ENCODE peak calls at places on chromosomes 6 and 20, in eight cellular contexts. O is EH; H is OCI-LY7; L is WERI-Rb-1; P is stimulated activated CD4-positive, alpha-beta T cell treated with anti-CD3 and anti-CD28 coated beads, Interleukin-1b, Interleukin-23, amount 100 ng/mL, for 24 hours; A is activated CD4-positive, CD25-positive, alpha-beta regulatory T cell treated with anti-CD3 and anti-CD28 coated beads, Interleukin-2, amount 50 U/mL, for 72 hours; J is anterior cingulate cortex; Y is nucleus accumbens. T is an unnamed sample.

GRCh38 chr6:125858427-125859320 is 67.9 kb downstream of the NCOA7 start:
- DNase-seq in O (peak; percentile 77), H (no peak), L (peak; percentile 76), P (peak; percentile 19), A (no peak), J (no peak), Y (peak; percentile 34), T (no peak)

GRCh38 chr6:145963216-145964068 is 716 bp downstream of the SHPRH start:
- DNase-seq in O (peak; percentile 60), H (peak; percentile 65), L (no peak), P (peak; percentile 11), A (peak; percentile 43), J (peak; percentile 76), Y (peak; percentile 65), T (peak; percentile 24)

GRCh38 chr6:37739618-37740017 is 41.9 kb upstream of the MDGA1 start:
- DNase-seq in O (no peak), H (no peak), L (no peak), P (no peak), A (no peak), J (no peak), Y (no peak), T (no peak)

GRCh38 chr6:10690651-10691445 is 3.6 kb downstream of the C6orf52 start:
- DNase-seq in O (no peak), H (no peak), L (peak; percentile 60), P (no peak), A (no peak), J (no peak), Y (no peak), T (no peak)

GRCh38 chr6:52087498-52087999 is at the start of gene PKHD1:
- DNase-seq in O (peak; percentile 16), H (peak; percentile 4), L (no peak), P (no peak), A (no peak), J (no peak), Y (no peak), T (no peak)

GRCh38 chr6:146543211-146543939 is at the start of gene RAB32:
- DNase-seq in O (peak; percentile 96), H (no peak), L (no peak), P (peak; percentile 4), A (peak; percentile 35), J (peak; percentile 77), Y (peak; percentile 67), T (peak; percentile 11)

GRCh38 chr6:167795874-167796667 is 30.6 kb upstream of the AFDN start:
- DNase-seq in O (no peak), H (no peak), L (no peak), P (no peak), A (no peak), J (peak; percentile 33), Y (peak; percentile 36), T (no peak)

GRCh38 chr6:22099241-22099640 is 197.6 kb downstream of the PRL start:
- DNase-seq in O (no peak), H (no peak), L (peak; percentile 91), P (no peak), A (no peak), J (no peak), Y (no peak), T (no peak)

GRCh38 chr20:35637266-35637665 is 21.6 kb downstream of the SPAG4 start:
- DNase-seq in O (no peak), H (no peak), L (no peak), P (no peak), A (no peak), J (no peak), Y (peak; percentile 25), T (no peak)

GRCh38 chr20:32244150-32244823 is 33.2 kb upstream of the KIF3B start:
- DNase-seq in O (peak; percentile 9), H (no peak), L (no peak), P (no peak), A (no peak), J (no peak), Y (no peak), T (no peak)

GRCh38 chr6:7532821-7533220 is 8.7 kb upstream of the DSP start:
- DNase-seq in O (no peak), H (no peak), L (no peak), P (no peak), A (no peak), J (no peak), Y (no peak), T (no peak)

GRCh38 chr20:15146948-15147347 is 809.5 kb upstream of the FLRT3 start:
- DNase-seq in O (no peak), H (no peak), L (no peak), P (no peak), A (no peak), J (no peak), Y (no peak), T (no peak)

GRCh38 chr6:159062564-159062945 is 17.8 kb upstream of the TAGAP start:
- DNase-seq in O (no peak), H (peak; percentile 49), L (no peak), P (no peak), A (no peak), J (no peak), Y (no peak), T (peak; percentile 61)

GRCh38 chr6:84466521-84466920 is 239.1 kb upstream of the CEP162 start:
- DNase-seq in O (peak; percentile 77), H (no peak), L (peak; percentile 21), P (no peak), A (no peak), J (no peak), Y (no peak), T (no peak)

GRCh38 chr6:108820011-108820410 is 28.2 kb upstream of the ARMC2 start:
- DNase-seq in O (no peak), H (no peak), L (no peak), P (no peak), A (no peak), J (no peak), Y (no peak), T (no peak)

GRCh38 chr20:53386186-53386681 is 207.4 kb downstream of the ZNF217 start:
- DNase-seq in O (no peak), H (no peak), L (no peak), P (no peak), A (no peak), J (no peak), Y (no peak), T (no peak)

GRCh38 chr6:126886106-126886505 is 232.4 kb upstream of the RSPO3 start:
- DNase-seq in O (no peak), H (no peak), L (peak; percentile 10), P (no peak), A (no peak), J (no peak), Y (no peak), T (no peak)

GRCh38 chr20:19750207-19750606 is 7.9 kb upstream of the RIN2 start:
- DNase-seq in O (no peak), H (no peak), L (no peak), P (no peak), A (no peak), J (no peak), Y (no peak), T (no peak)

GRCh38 chr20:63968928-63969760 is 586 bp downstream of the ZNF512B start:
- DNase-seq in O (no peak), H (no peak), L (no peak), P (no peak), A (peak; percentile 49), J (no peak), Y (peak; percentile 26), T (no peak)

GRCh38 chr20:14470231-14470894 is 133.0 kb upstream of the FLRT3 start:
- DNase-seq in O (no peak), H (no peak), L (no peak), P (no peak), A (no peak), J (no peak), Y (no peak), T (no peak)

GRCh38 chr20:62602550-62602949 is 39.8 kb upstream of the SLCO4A1 start:
- DNase-seq in O (no peak), H (no peak), L (no peak), P (no peak), A (peak; percentile 48), J (no peak), Y (no peak), T (peak; percentile 23)

GRCh38 chr6:14159090-14159489 is 41.5 kb downstream of the CD83 start:
- DNase-seq in O (no peak), H (no peak), L (no peak), P (no peak), A (no peak), J (no peak), Y (no peak), T (no peak)

GRCh38 chr6:130602151-130602770 is 224.9 kb upstream of the SMLR1 start:
- DNase-seq in O (peak; percentile 98), H (no peak), L (no peak), P (no peak), A (no peak), J (no peak), Y (peak; percentile 43), T (no peak)

GRCh38 chr6:37433657-37434271 is 743 bp downstream of the CMTR1 start:
- DNase-seq in O (peak; percentile 41), H (peak; percentile 53), L (peak; percentile 50), P (peak; percentile 32), A (peak; percentile 41), J (peak; percentile 39), Y (no peak), T (peak; percentile 46)

GRCh38 chr6:6546318-6547110 is 42.0 kb upstream of the LY86 start:
- DNase-seq in O (no peak), H (peak; percentile 10), L (peak; percentile 76), P (no peak), A (peak; percentile 49), J (no peak), Y (peak; percentile 33), T (no peak)

GRCh38 chr20:16362642-16363041 is 210.6 kb downstream of the KIF16B start:
- DNase-seq in O (no peak), H (no peak), L (no peak), P (no peak), A (no peak), J (no peak), Y (no peak), T (no peak)

GRCh38 chr6:105920071-105920470 is 166.1 kb upstream of the PRDM1 start:
- DNase-seq in O (no peak), H (no peak), L (no peak), P (no peak), A (no peak), J (no peak), Y (no peak), T (no peak)

GRCh38 chr6:223763-224162 is 68.5 kb upstream of the DUSP22 start:
- DNase-seq in O (no peak), H (no peak), L (no peak), P (no peak), A (no peak), J (no peak), Y (no peak), T (no peak)

GRCh38 chr6:79072640-79073181 is 5.3 kb downstream of the PHIP start:
- DNase-seq in O (no peak), H (no peak), L (no peak), P (no peak), A (no peak), J (no peak), Y (no peak), T (no peak)

GRCh38 chr20:44129996-44130718 is 56.8 kb downstream of the JPH2 start:
- DNase-seq in O (peak; percentile 38), H (no peak), L (no peak), P (no peak), A (no peak), J (no peak), Y (no peak), T (no peak)

GRCh38 chr6:37308084-37308817 is 45.5 kb upstream of the RNF8 start:
- DNase-seq in O (peak; percentile 20), H (no peak), L (no peak), P (no peak), A (no peak), J (no peak), Y (no peak), T (no peak)

GRCh38 chr20:38697306-38697705 is 27.0 kb upstream of the SLC32A1 start:
- DNase-seq in O (no peak), H (no peak), L (no peak), P (no peak), A (no peak), J (no peak), Y (no peak), T (no peak)

T was measured in activated T-helper 2 cell treated with anti-CD3 and anti-CD28 coated beads, Interferon-gamma antibody, Interleukin-2, Interleukin-4, amounts not matched to agents 10 μg/mL and 5 μg/mL and 100 μg/mL, durations not matched to agents 14 hours and 24 hours and 36 hours.